ENCODE peak calls at places on chromosomes 4 and X, in six cellular contexts. One of them, this sample, is unnamed.

GRCh38 chr4:26032142-26032541 is 118.1 kb downstream of the SMIM20 start:
- DNase-seq in stomach: no peak
- DNase-seq in OCI-LY7: no peak
- DNase-seq in CD4-positive, alpha-beta T cell: no peak
- DNase-seq in GM10248: no peak
- DNase-seq in coronary artery: no peak
- DNase-seq in this sample: no peak

GRCh38 chrX:130106071-130106470 is 4.2 kb downstream of the ELF4 start:
- DNase-seq in OCI-LY7: no peak
- DNase-seq in GM10248: no peak
- DNase-seq in stomach: no peak
- DNase-seq in CD4-positive, alpha-beta T cell: no peak
- DNase-seq in coronary artery: no peak
- DNase-seq in this sample: no peak

GRCh38 chrX:84153538-84153937 is 34.5 kb downstream of the RPS6KA6 start:
- DNase-seq in stomach: no peak
- DNase-seq in CD4-positive, alpha-beta T cell: no peak
- DNase-seq in OCI-LY7: no peak
- DNase-seq in GM10248: no peak
- DNase-seq in coronary artery: no peak
- DNase-seq in this sample: no peak

GRCh38 chr4:185513489-185514181 is 21.7 kb downstream of the PDLIM3 start:
- DNase-seq in GM10248: no peak
- DNase-seq in OCI-LY7: no peak
- DNase-seq in coronary artery: no peak
- DNase-seq in stomach: no peak
- DNase-seq in CD4-positive, alpha-beta T cell: no peak
- DNase-seq in this sample: no peak

GRCh38 chrX:1536712-1537030 is 314 bp downstream of the P2RY8 start:
- DNase-seq in stomach: no peak
- DNase-seq in OCI-LY7: no peak
- DNase-seq in GM10248: peak
- DNase-seq in coronary artery: no peak
- DNase-seq in CD4-positive, alpha-beta T cell: no peak
- DNase-seq in this sample: no peak

GRCh38 chr4:73701116-73701515 is 39.3 kb upstream of the CXCL8 start:
- DNase-seq in CD4-positive, alpha-beta T cell: no peak
- DNase-seq in GM10248: no peak
- DNase-seq in stomach: no peak
- DNase-seq in OCI-LY7: no peak
- DNase-seq in coronary artery: no peak
- DNase-seq in this sample: no peak

GRCh38 chr4:7797330-7797729 is 142.3 kb downstream of the AFAP1 start:
- DNase-seq in OCI-LY7: no peak
- DNase-seq in stomach: no peak
- DNase-seq in CD4-positive, alpha-beta T cell: no peak
- DNase-seq in GM10248: no peak
- DNase-seq in coronary artery: no peak
- DNase-seq in this sample: no peak

GRCh38 chr4:11021348-11021747 is 336.8 kb upstream of the CLNK start:
- DNase-seq in CD4-positive, alpha-beta T cell: no peak
- DNase-seq in coronary artery: no peak
- DNase-seq in GM10248: no peak
- DNase-seq in OCI-LY7: no peak
- DNase-seq in stomach: no peak
- DNase-seq in this sample: no peak

GRCh38 chr4:98688416-98689290 is 30.2 kb upstream of the TSPAN5 start:
- DNase-seq in stomach: no peak
- DNase-seq in OCI-LY7: no peak
- DNase-seq in coronary artery: no peak
- DNase-seq in CD4-positive, alpha-beta T cell: no peak
- DNase-seq in GM10248: no peak
- DNase-seq in this sample: peak

GRCh38 chr4:69750346-69750745 is 10.1 kb downstream of the SULT1B1 start:
- DNase-seq in coronary artery: no peak
- DNase-seq in GM10248: no peak
- DNase-seq in CD4-positive, alpha-beta T cell: no peak
- DNase-seq in stomach: no peak
- DNase-seq in OCI-LY7: no peak
- DNase-seq in this sample: no peak

GRCh38 chr4:48033825-48034413 is 17.3 kb downstream of the NIPAL1 start:
- DNase-seq in coronary artery: no peak
- DNase-seq in OCI-LY7: peak
- DNase-seq in stomach: peak
- DNase-seq in CD4-positive, alpha-beta T cell: peak
- DNase-seq in GM10248: no peak
- DNase-seq in this sample: peak

GRCh38 chr4:71229477-71230257 is 109.2 kb upstream of the SLC4A4 start:
- DNase-seq in GM10248: peak
- DNase-seq in CD4-positive, alpha-beta T cell: no peak
- DNase-seq in stomach: peak
- DNase-seq in coronary artery: no peak
- DNase-seq in OCI-LY7: peak
- DNase-seq in this sample: no peak

GRCh38 chr4:52059372-52059771 is 8.3 kb downstream of the SPATA18 start:
- DNase-seq in stomach: peak
- DNase-seq in GM10248: no peak
- DNase-seq in OCI-LY7: no peak
- DNase-seq in CD4-positive, alpha-beta T cell: no peak
- DNase-seq in coronary artery: no peak
- DNase-seq in this sample: no peak

GRCh38 chr4:101599620-101600019 is 190.9 kb upstream of the BANK1 start:
- DNase-seq in OCI-LY7: no peak
- DNase-seq in stomach: no peak
- DNase-seq in coronary artery: no peak
- DNase-seq in GM10248: no peak
- DNase-seq in CD4-positive, alpha-beta T cell: no peak
- DNase-seq in this sample: no peak

GRCh38 chrX:16917120-16917519 is 29.3 kb upstream of the REPS2 start:
- DNase-seq in GM10248: no peak
- DNase-seq in coronary artery: no peak
- DNase-seq in stomach: no peak
- DNase-seq in OCI-LY7: no peak
- DNase-seq in CD4-positive, alpha-beta T cell: no peak
- DNase-seq in this sample: no peak

GRCh38 chrX:24396236-24396929 is 35.9 kb downstream of the SUPT20HL1 start:
- DNase-seq in GM10248: no peak
- DNase-seq in coronary artery: no peak
- DNase-seq in CD4-positive, alpha-beta T cell: no peak
- DNase-seq in stomach: no peak
- DNase-seq in OCI-LY7: no peak
- DNase-seq in this sample: no peak

GRCh38 chrX:127038065-127038464 is 218.5 kb downstream of the PRR32 start:
- DNase-seq in CD4-positive, alpha-beta T cell: no peak
- DNase-seq in coronary artery: no peak
- DNase-seq in OCI-LY7: no peak
- DNase-seq in stomach: no peak
- DNase-seq in GM10248: no peak
- DNase-seq in this sample: no peak

GRCh38 chrX:148661035-148661434 is 160.6 kb downstream of the AFF2 start:
- DNase-seq in stomach: no peak
- DNase-seq in GM10248: no peak
- DNase-seq in CD4-positive, alpha-beta T cell: no peak
- DNase-seq in OCI-LY7: no peak
- DNase-seq in coronary artery: no peak
- DNase-seq in this sample: no peak

GRCh38 chrX:119218198-119218597 is 17.9 kb upstream of the PGRMC1 start:
- DNase-seq in stomach: no peak
- DNase-seq in coronary artery: no peak
- DNase-seq in OCI-LY7: peak
- DNase-seq in GM10248: no peak
- DNase-seq in CD4-positive, alpha-beta T cell: no peak
- DNase-seq in this sample: no peak

GRCh38 chr4:6695660-6696581 is 2.2 kb downstream of the S100P start:
- DNase-seq in coronary artery: no peak
- DNase-seq in GM10248: no peak
- DNase-seq in stomach: peak
- DNase-seq in OCI-LY7: no peak
- DNase-seq in CD4-positive, alpha-beta T cell: peak
- DNase-seq in this sample: peak

GRCh38 chr4:8913121-8913857 is 41.6 kb upstream of the HMX1 start:
- DNase-seq in GM10248: peak
- DNase-seq in stomach: peak
- DNase-seq in coronary artery: peak
- DNase-seq in OCI-LY7: no peak
- DNase-seq in CD4-positive, alpha-beta T cell: no peak
- DNase-seq in this sample: no peak

GRCh38 chrX:133918326-133918725 is 67.1 kb downstream of the GPC3 start:
- DNase-seq in coronary artery: no peak
- DNase-seq in stomach: no peak
- DNase-seq in GM10248: no peak
- DNase-seq in CD4-positive, alpha-beta T cell: no peak
- DNase-seq in OCI-LY7: no peak
- DNase-seq in this sample: no peak

GRCh38 chr4:39048291-39048690 is 13.7 kb upstream of the KLHL5 start:
- DNase-seq in stomach: no peak
- DNase-seq in CD4-positive, alpha-beta T cell: no peak
- DNase-seq in coronary artery: no peak
- DNase-seq in GM10248: no peak
- DNase-seq in OCI-LY7: peak
- DNase-seq in this sample: no peak

GRCh38 chrX:101488796-101489195 is 3.5 kb downstream of the ARMCX4 start:
- DNase-seq in coronary artery: no peak
- DNase-seq in CD4-positive, alpha-beta T cell: no peak
- DNase-seq in OCI-LY7: no peak
- DNase-seq in stomach: no peak
- DNase-seq in GM10248: no peak
- DNase-seq in this sample: no peak

GRCh38 chr4:158316264-158316663 is 106.0 kb downstream of the TMEM144 start:
- DNase-seq in CD4-positive, alpha-beta T cell: no peak
- DNase-seq in coronary artery: no peak
- DNase-seq in OCI-LY7: no peak
- DNase-seq in GM10248: no peak
- DNase-seq in stomach: no peak
- DNase-seq in this sample: no peak

GRCh38 chrX:48165246-48165645 is 31.3 kb downstream of the SSX5 start:
- DNase-seq in CD4-positive, alpha-beta T cell: no peak
- DNase-seq in OCI-LY7: no peak
- DNase-seq in GM10248: no peak
- DNase-seq in coronary artery: no peak
- DNase-seq in stomach: no peak
- DNase-seq in this sample: no peak

GRCh38 chrX:94831364-94831763 is 1157.4 kb downstream of the FAM133A start:
- DNase-seq in OCI-LY7: no peak
- DNase-seq in stomach: no peak
- DNase-seq in CD4-positive, alpha-beta T cell: no peak
- DNase-seq in GM10248: no peak
- DNase-seq in coronary artery: no peak
- DNase-seq in this sample: no peak

GRCh38 chr4:2792396-2792710 is 532 bp upstream of the SH3BP2 start:
- DNase-seq in OCI-LY7: no peak
- DNase-seq in CD4-positive, alpha-beta T cell: no peak
- DNase-seq in coronary artery: no peak
- DNase-seq in GM10248: no peak
- DNase-seq in stomach: no peak
- DNase-seq in this sample: no peak

GRCh38 chr4:176792348-176793059 is at the start of gene VEGFC:
- DNase-seq in CD4-positive, alpha-beta T cell: no peak
- DNase-seq in stomach: peak
- DNase-seq in GM10248: peak
- DNase-seq in coronary artery: peak
- DNase-seq in OCI-LY7: no peak
- DNase-seq in this sample: peak

GRCh38 chrX:104482757-104483156 is 83.2 kb upstream of the IL1RAPL2 start:
- DNase-seq in OCI-LY7: peak
- DNase-seq in GM10248: no peak
- DNase-seq in CD4-positive, alpha-beta T cell: no peak
- DNase-seq in coronary artery: no peak
- DNase-seq in stomach: no peak
- DNase-seq in this sample: no peak

GRCh38 chr4:124785645-124786044 is 73.1 kb upstream of the ANKRD50 start:
- DNase-seq in CD4-positive, alpha-beta T cell: no peak
- DNase-seq in coronary artery: no peak
- DNase-seq in GM10248: no peak
- DNase-seq in stomach: no peak
- DNase-seq in OCI-LY7: no peak
- DNase-seq in this sample: no peak
- TF ChIP-seq CTCF in CD4-positive, alpha-beta T cell: no peak
- TF ChIP-seq CTCF in coronary artery: no peak
- TF ChIP-seq CTCF in GM10248: no peak
- TF ChIP-seq CTCF in stomach: no peak
- TF ChIP-seq CTCF in OCI-LY7: peak
- TF ChIP-seq CTCF in this sample: no peak

DNA sequence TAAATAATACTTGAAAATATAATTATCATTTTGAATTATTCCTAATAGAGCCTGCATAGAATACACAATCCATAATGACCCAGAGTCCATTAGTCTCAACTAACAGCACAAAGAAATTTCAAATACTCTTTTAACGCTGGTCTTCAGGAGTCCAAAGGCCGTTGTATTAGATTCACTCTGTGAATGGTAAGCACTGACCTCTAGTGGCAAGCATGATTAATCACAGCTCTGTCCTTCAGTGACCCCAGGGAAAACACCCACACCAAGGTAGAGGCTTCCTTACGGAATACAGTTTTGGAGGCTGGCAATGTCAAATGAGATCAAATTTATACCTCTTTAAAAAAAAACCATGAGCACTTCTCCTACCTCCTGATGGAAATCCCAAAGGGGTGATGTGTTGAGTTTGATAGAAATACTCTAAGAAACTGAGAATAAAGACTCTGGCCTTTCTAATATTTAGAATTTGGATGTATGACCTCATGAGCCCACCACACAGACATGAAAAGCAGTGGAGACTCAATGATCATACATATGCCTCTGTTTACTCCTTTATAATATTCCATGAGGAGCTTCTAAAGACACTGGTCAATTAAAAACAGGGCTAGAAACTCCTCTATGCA is 147.2 kb upstream of the DKK2 start:
- DNase-seq in stomach: no peak
- DNase-seq in CD4-positive, alpha-beta T cell: no peak
- DNase-seq in OCI-LY7: peak
- DNase-seq in coronary artery: no peak
- DNase-seq in GM10248: peak
- DNase-seq in this sample: peak
- TF ChIP-seq CTCF in stomach: no peak
- TF ChIP-seq CTCF in CD4-positive, alpha-beta T cell: peak
- TF ChIP-seq CTCF in OCI-LY7: peak
- TF ChIP-seq CTCF in coronary artery: peak
- TF ChIP-seq CTCF in GM10248: peak
- TF ChIP-seq CTCF in this sample: peak

DNA sequence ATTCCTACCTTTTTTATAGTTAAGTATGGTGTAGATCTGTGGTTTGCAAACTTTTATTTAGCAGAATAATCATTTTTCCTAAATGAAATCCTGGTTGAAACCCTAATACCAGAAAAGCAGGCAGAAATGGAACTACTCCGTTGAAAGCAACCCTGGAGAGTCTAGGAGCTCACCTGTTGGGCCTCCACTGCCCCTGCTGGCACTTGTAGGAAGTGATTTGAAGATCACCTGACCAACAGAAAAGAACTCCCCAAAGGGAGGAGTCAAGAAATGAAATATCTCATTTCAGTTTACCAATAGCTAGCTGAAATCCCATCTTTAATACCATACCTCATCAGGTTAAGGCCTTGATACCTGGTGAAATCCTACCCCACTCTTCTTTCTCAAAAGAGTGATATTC is 277.1 kb downstream of the KLHL13 start:
- DNase-seq in OCI-LY7: peak
- DNase-seq in stomach: no peak
- DNase-seq in GM10248: no peak
- DNase-seq in CD4-positive, alpha-beta T cell: no peak
- DNase-seq in coronary artery: no peak
- DNase-seq in this sample: peak
- TF ChIP-seq CTCF in OCI-LY7: peak
- TF ChIP-seq CTCF in stomach: no peak
- TF ChIP-seq CTCF in GM10248: no peak
- TF ChIP-seq CTCF in CD4-positive, alpha-beta T cell: no peak
- TF ChIP-seq CTCF in coronary artery: no peak
- TF ChIP-seq CTCF in this sample: no peak

GRCh38 chr4:40630335-40631021 is 814 bp upstream of the RBM47 start:
- DNase-seq in GM10248: peak
- DNase-seq in stomach: peak
- DNase-seq in CD4-positive, alpha-beta T cell: no peak
- DNase-seq in OCI-LY7: peak
- DNase-seq in coronary artery: no peak
- DNase-seq in this sample: peak
- TF ChIP-seq CTCF in GM10248: no peak
- TF ChIP-seq CTCF in stomach: no peak
- TF ChIP-seq CTCF in CD4-positive, alpha-beta T cell: no peak
- TF ChIP-seq CTCF in OCI-LY7: no peak
- TF ChIP-seq CTCF in coronary artery: no peak
- TF ChIP-seq CTCF in this sample: no peak

This sample was measured in activated CD8-positive, alpha-beta T cell treated with anti-CD3 and anti-CD28 coated beads for 36 hours.